ENCODE peak calls at places on chromosomes 16 and 17, in four cellular contexts. T is activated T-helper 1 cell treated with Interleukin-2 at 50 U/mL for 16 hours, I is MM.1S, L is NCI-H1105. K is an unnamed sample.

GRCh38 chr16:69477546-69477945 is 53.1 kb downstream of the CYB5B start:
- DNase-seq in T (no peak), I (no peak), L (no peak), K (no peak)

GRCh38 chr17:19464033-19465026 is 53.3 kb downstream of the RNF112 start:
- DNase-seq in T (no peak), I (no peak), L (no peak), K (no peak)

GRCh38 chr16:4664538-4665418 is 28.6 kb upstream of the NUDT16L1 start:
- DNase-seq in T (peak), I (peak), L (no peak), K (no peak)

GRCh38 chr16:31472559-31473203 is 729 bp downstream of the TGFB1I1 start:
- DNase-seq in T (no peak), I (no peak), L (peak), K (peak)

GRCh38 chr16:1674751-1675664 is 3.1 kb upstream of the JPT2 start:
- DNase-seq in T (no peak), I (no peak), L (no peak), K (no peak)

GRCh38 chr17:4958102-4958501 is 7.2 kb downstream of the ENO3 start:
- DNase-seq in T (no peak), I (no peak), L (no peak), K (no peak)

GRCh38 chr17:62801553-62801952 is 6.6 kb downstream of the MARCHF10 start:
- DNase-seq in T (no peak), I (no peak), L (no peak), K (no peak)

GRCh38 chr17:58414596-58414997 is 2.7 kb downstream of the RNF43 start:
- DNase-seq in T (no peak), I (no peak), L (peak), K (no peak)

GRCh38 chr17:75271233-75271954 is 363 bp upstream of the MIF4GD start:
- DNase-seq in T (peak), I (peak), L (peak), K (peak)

GRCh38 chr17:37092041-37092440 is 143.3 kb downstream of the AATF start:
- DNase-seq in T (no peak), I (no peak), L (no peak), K (no peak)

GRCh38 chr16:16030449-16030848 is 81.0 kb downstream of the ABCC1 start:
- DNase-seq in T (no peak), I (no peak), L (no peak), K (no peak)

GRCh38 chr17:64171041-64171440 is 41.1 kb upstream of the ERN1 start:
- DNase-seq in T (no peak), I (no peak), L (no peak), K (no peak)

GRCh38 chr17:61492759-61493526 is 40.7 kb downstream of the TBX4 start:
- DNase-seq in T (no peak), I (no peak), L (no peak), K (no peak)

GRCh38 chr16:1414532-1415265 is at the start of gene UNKL:
- DNase-seq in T (peak), I (peak), L (peak), K (peak)

GRCh38 chr16:57185446-57185944 is 344 bp downstream of the PSME3IP1 start:
- DNase-seq in T (peak), I (no peak), L (no peak), K (peak)

GRCh38 chr16:30473231-30474061 is 904 bp downstream of the ITGAL start:
- DNase-seq in T (peak), I (no peak), L (no peak), K (no peak)

GRCh38 chr16:63365665-63366064 is 1329.4 kb upstream of the CDH8 start:
- DNase-seq in T (no peak), I (no peak), L (no peak), K (no peak)

GRCh38 chr16:21233521-21234150 is at the start of gene ANKS4B:
- DNase-seq in T (no peak), I (no peak), L (no peak), K (peak)

GRCh38 chr17:31398381-31399275 is 7.2 kb downstream of the RAB11FIP4 start:
- DNase-seq in T (no peak), I (no peak), L (no peak), K (no peak)